ENCODE peak calls at places on chromosome 1, in five cellular contexts. Q is globus pallidus; A is activated naive CD8-positive, alpha-beta T cell treated with anti-CD3 and anti-CD28 coated beads, Interleukin-2, amount 10 ng/mL, durations not matched to agents 7 days and 5 days; J is fibroblast of the aortic adventitia; P is M059J. E is an unnamed sample.

GRCh38 chr1:68174173-68175113 is 57.9 kb downstream of the WLS start:
- DNase-seq in Q (peak; percentile 11), A (no peak), J (peak; percentile 98), P (peak; percentile 98), E (peak; percentile 32)

GRCh38 chr1:47661065-47661464 is 223.2 kb downstream of the FOXD2 start:
- DNase-seq in Q (no peak), A (no peak), J (no peak), P (no peak), E (no peak)

GRCh38 chr1:54715493-54716298 is at the start of gene TTC4:
- DNase-seq in Q (peak; percentile 80), A (peak; percentile 95), J (peak; percentile 74), P (peak; percentile 76), E (peak; percentile 79)

GRCh38 chr1:56676571-56677035 is 31.5 kb downstream of the PRKAA2 start:
- DNase-seq in Q (no peak), A (no peak), J (peak; percentile 61), P (peak; percentile 94), E (no peak)

GRCh38 chr1:220278991-220279390 is 6.7 kb upstream of the RAB3GAP2 start:
- DNase-seq in Q (no peak), A (no peak), J (no peak), P (peak; percentile 67), E (no peak)

GRCh38 chr1:76668046-76668445 is 199.2 kb upstream of the ST6GALNAC5 start:
- DNase-seq in Q (no peak), A (no peak), J (no peak), P (peak; percentile 2), E (no peak)

GRCh38 chr1:38444311-38444710 is 397.7 kb upstream of the POU3F1 start:
- DNase-seq in Q (no peak), A (no peak), J (peak; percentile 28), P (peak; percentile 13), E (no peak)

GRCh38 chr1:110111081-110111480 is 1.2 kb upstream of the UBL4B start:
- DNase-seq in Q (no peak), A (no peak), J (no peak), P (no peak), E (no peak)

GRCh38 chr1:61079898-61080336 is 2.4 kb upstream of the NFIA start:
- DNase-seq in Q (peak; percentile 94), A (no peak), J (peak; percentile 98), P (peak; percentile 73), E (peak; percentile 94)

GRCh38 chr1:234957330-234958065 is 171.1 kb downstream of the TOMM20 start:
- DNase-seq in Q (no peak), A (no peak), J (peak; percentile 94), P (peak; percentile 98), E (no peak)

GRCh38 chr1:215872658-215873057 is 305.6 kb downstream of the KCTD3 start:
- DNase-seq in Q (no peak), A (no peak), J (no peak), P (no peak), E (no peak)

GRCh38 chr1:96771847-96772246 is 50.3 kb downstream of the PTBP2 start:
- DNase-seq in Q (no peak), A (no peak), J (no peak), P (no peak), E (no peak)

E was measured in putamen.